ENCODE peak calls at places on chromosomes 12 and 14, in nine cellular contexts. One of them, this sample, is unnamed.

GRCh38 chr12:106750524-106750923 is 24.0 kb upstream of the RIC8B start:
- DNase-seq in ovary: no peak
- DNase-seq in upper lobe of left lung: no peak
- DNase-seq in right lobe of liver: no peak
- DNase-seq in lower lobe of right lung: no peak
- DNase-seq in endothelial cell of umbilical vein: no peak
- DNase-seq in A673: no peak
- DNase-seq in WERI-Rb-1: no peak
- DNase-seq in bronchial epithelial cell: no peak
- DNase-seq in this sample: no peak

GRCh38 chr12:53217049-53217929 is 10.2 kb upstream of the ITGB7 start:
- DNase-seq in WERI-Rb-1: no peak
- DNase-seq in endothelial cell of umbilical vein: no peak
- DNase-seq in upper lobe of left lung: peak
- DNase-seq in ovary: no peak
- DNase-seq in A673: peak
- DNase-seq in bronchial epithelial cell: peak
- DNase-seq in lower lobe of right lung: peak
- DNase-seq in right lobe of liver: peak
- DNase-seq in this sample: no peak

GRCh38 chr14:70808023-70808401 is 1.3 kb downstream of the MAP3K9 start:
- DNase-seq in right lobe of liver: no peak
- DNase-seq in endothelial cell of umbilical vein: no peak
- DNase-seq in A673: peak
- DNase-seq in lower lobe of right lung: peak
- DNase-seq in bronchial epithelial cell: peak
- DNase-seq in WERI-Rb-1: peak
- DNase-seq in upper lobe of left lung: peak
- DNase-seq in ovary: no peak
- DNase-seq in this sample: no peak

GRCh38 chr12:115023898-115024297 is 339.9 kb upstream of the TBX3 start:
- DNase-seq in ovary: no peak
- DNase-seq in endothelial cell of umbilical vein: no peak
- DNase-seq in A673: no peak
- DNase-seq in WERI-Rb-1: no peak
- DNase-seq in right lobe of liver: no peak
- DNase-seq in bronchial epithelial cell: no peak
- DNase-seq in upper lobe of left lung: no peak
- DNase-seq in lower lobe of right lung: no peak
- DNase-seq in this sample: no peak

GRCh38 chr12:91355150-91356006 is 172.8 kb upstream of the DCN start:
- DNase-seq in bronchial epithelial cell: peak
- DNase-seq in A673: peak
- DNase-seq in lower lobe of right lung: peak
- DNase-seq in upper lobe of left lung: peak
- DNase-seq in right lobe of liver: peak
- DNase-seq in endothelial cell of umbilical vein: peak
- DNase-seq in ovary: peak
- DNase-seq in WERI-Rb-1: peak
- DNase-seq in this sample: no peak

GRCh38 chr12:14396071-14396470 is 30.6 kb downstream of the ATF7IP start:
- DNase-seq in ovary: no peak
- DNase-seq in upper lobe of left lung: no peak
- DNase-seq in A673: no peak
- DNase-seq in bronchial epithelial cell: no peak
- DNase-seq in right lobe of liver: no peak
- DNase-seq in endothelial cell of umbilical vein: no peak
- DNase-seq in lower lobe of right lung: no peak
- DNase-seq in WERI-Rb-1: no peak
- DNase-seq in this sample: no peak

GRCh38 chr14:91232052-91232451 is 12.5 kb downstream of the GPR68 start:
- DNase-seq in ovary: no peak
- DNase-seq in WERI-Rb-1: no peak
- DNase-seq in upper lobe of left lung: peak
- DNase-seq in endothelial cell of umbilical vein: no peak
- DNase-seq in right lobe of liver: no peak
- DNase-seq in bronchial epithelial cell: no peak
- DNase-seq in A673: no peak
- DNase-seq in lower lobe of right lung: no peak
- DNase-seq in this sample: no peak

GRCh38 chr14:101539929-101540328 is 21.4 kb upstream of the DIO3 start:
- DNase-seq in right lobe of liver: no peak
- DNase-seq in A673: no peak
- DNase-seq in ovary: no peak
- DNase-seq in upper lobe of left lung: no peak
- DNase-seq in WERI-Rb-1: no peak
- DNase-seq in endothelial cell of umbilical vein: no peak
- DNase-seq in lower lobe of right lung: no peak
- DNase-seq in bronchial epithelial cell: no peak
- DNase-seq in this sample: no peak

GRCh38 chr14:22997676-22998323 is 12.1 kb downstream of the C14orf93 start:
- DNase-seq in bronchial epithelial cell: no peak
- DNase-seq in endothelial cell of umbilical vein: no peak
- DNase-seq in ovary: no peak
- DNase-seq in upper lobe of left lung: no peak
- DNase-seq in right lobe of liver: no peak
- DNase-seq in WERI-Rb-1: no peak
- DNase-seq in A673: no peak
- DNase-seq in lower lobe of right lung: no peak
- DNase-seq in this sample: no peak

GRCh38 chr12:34403706-34404376 is 381.5 kb downstream of the ALG10 start:
- DNase-seq in bronchial epithelial cell: no peak
- DNase-seq in ovary: peak
- DNase-seq in right lobe of liver: peak
- DNase-seq in WERI-Rb-1: no peak
- DNase-seq in A673: no peak
- DNase-seq in upper lobe of left lung: peak
- DNase-seq in endothelial cell of umbilical vein: no peak
- DNase-seq in lower lobe of right lung: peak
- DNase-seq in this sample: no peak

GRCh38 chr14:105436402-105436801 is 16.8 kb downstream of the MTA1 start:
- DNase-seq in lower lobe of right lung: no peak
- DNase-seq in right lobe of liver: no peak
- DNase-seq in WERI-Rb-1: no peak
- DNase-seq in endothelial cell of umbilical vein: peak
- DNase-seq in ovary: no peak
- DNase-seq in bronchial epithelial cell: no peak
- DNase-seq in A673: no peak
- DNase-seq in upper lobe of left lung: no peak
- DNase-seq in this sample: no peak

GRCh38 chr12:47312794-47313426 is 233.2 kb upstream of the AMIGO2 start:
- DNase-seq in ovary: no peak
- DNase-seq in WERI-Rb-1: no peak
- DNase-seq in A673: no peak
- DNase-seq in right lobe of liver: no peak
- DNase-seq in upper lobe of left lung: no peak
- DNase-seq in bronchial epithelial cell: no peak
- DNase-seq in lower lobe of right lung: no peak
- DNase-seq in endothelial cell of umbilical vein: no peak
- DNase-seq in this sample: no peak

GRCh38 chr12:131860472-131861260 is 32.5 kb downstream of the MMP17 start:
- DNase-seq in endothelial cell of umbilical vein: peak
- DNase-seq in ovary: peak
- DNase-seq in A673: peak
- DNase-seq in upper lobe of left lung: peak
- DNase-seq in bronchial epithelial cell: peak
- DNase-seq in lower lobe of right lung: peak
- DNase-seq in WERI-Rb-1: no peak
- DNase-seq in right lobe of liver: peak
- DNase-seq in this sample: peak

GRCh38 chr14:79825046-79825521 is 386.2 kb downstream of the DIO2 start:
- DNase-seq in lower lobe of right lung: no peak
- DNase-seq in right lobe of liver: no peak
- DNase-seq in ovary: no peak
- DNase-seq in endothelial cell of umbilical vein: no peak
- DNase-seq in upper lobe of left lung: no peak
- DNase-seq in WERI-Rb-1: no peak
- DNase-seq in bronchial epithelial cell: peak
- DNase-seq in A673: peak
- DNase-seq in this sample: no peak

GRCh38 chr14:100649173-100649519 is 61.9 kb upstream of the BEGAIN start:
- DNase-seq in WERI-Rb-1: no peak
- DNase-seq in endothelial cell of umbilical vein: peak
- DNase-seq in upper lobe of left lung: no peak
- DNase-seq in bronchial epithelial cell: no peak
- DNase-seq in right lobe of liver: no peak
- DNase-seq in lower lobe of right lung: no peak
- DNase-seq in A673: no peak
- DNase-seq in ovary: no peak
- DNase-seq in this sample: peak

GRCh38 chr14:58476320-58476719 is 48.8 kb downstream of the KIAA0586 start:
- DNase-seq in WERI-Rb-1: no peak
- DNase-seq in endothelial cell of umbilical vein: no peak
- DNase-seq in upper lobe of left lung: no peak
- DNase-seq in right lobe of liver: no peak
- DNase-seq in bronchial epithelial cell: no peak
- DNase-seq in A673: no peak
- DNase-seq in ovary: no peak
- DNase-seq in lower lobe of right lung: no peak
- DNase-seq in this sample: no peak

GRCh38 chr14:24351517-24351916 is 11.7 kb upstream of the RIPK3 start:
- DNase-seq in A673: peak
- DNase-seq in lower lobe of right lung: no peak
- DNase-seq in WERI-Rb-1: no peak
- DNase-seq in right lobe of liver: no peak
- DNase-seq in upper lobe of left lung: no peak
- DNase-seq in bronchial epithelial cell: peak
- DNase-seq in ovary: no peak
- DNase-seq in endothelial cell of umbilical vein: peak
- DNase-seq in this sample: no peak

GRCh38 chr14:100304825-100305445 is 1.3 kb downstream of the SLC25A29 start:
- DNase-seq in ovary: peak
- DNase-seq in lower lobe of right lung: peak
- DNase-seq in upper lobe of left lung: peak
- DNase-seq in A673: peak
- DNase-seq in right lobe of liver: peak
- DNase-seq in bronchial epithelial cell: peak
- DNase-seq in WERI-Rb-1: peak
- DNase-seq in endothelial cell of umbilical vein: peak
- DNase-seq in this sample: no peak

GRCh38 chr12:100724071-100724470 is 70.5 kb upstream of the ANO4 start:
- DNase-seq in ovary: no peak
- DNase-seq in lower lobe of right lung: no peak
- DNase-seq in endothelial cell of umbilical vein: no peak
- DNase-seq in bronchial epithelial cell: no peak
- DNase-seq in WERI-Rb-1: no peak
- DNase-seq in A673: no peak
- DNase-seq in right lobe of liver: no peak
- DNase-seq in upper lobe of left lung: no peak
- DNase-seq in this sample: no peak

GRCh38 chr12:117356048-117356447 is 5.4 kb downstream of the NOS1 start:
- DNase-seq in bronchial epithelial cell: peak
- DNase-seq in WERI-Rb-1: no peak
- DNase-seq in lower lobe of right lung: no peak
- DNase-seq in upper lobe of left lung: no peak
- DNase-seq in A673: peak
- DNase-seq in right lobe of liver: no peak
- DNase-seq in ovary: no peak
- DNase-seq in endothelial cell of umbilical vein: no peak
- DNase-seq in this sample: no peak

GRCh38 chr14:34032720-34033119 is 81.8 kb upstream of the EGLN3 start:
- DNase-seq in right lobe of liver: no peak
- DNase-seq in ovary: no peak
- DNase-seq in endothelial cell of umbilical vein: no peak
- DNase-seq in WERI-Rb-1: no peak
- DNase-seq in lower lobe of right lung: no peak
- DNase-seq in A673: no peak
- DNase-seq in upper lobe of left lung: no peak
- DNase-seq in bronchial epithelial cell: no peak
- DNase-seq in this sample: no peak
- H3K4me3 ChIP-seq in right lobe of liver: no peak
- H3K4me3 ChIP-seq in ovary: no peak
- H3K4me3 ChIP-seq in endothelial cell of umbilical vein: no peak
- H3K4me3 ChIP-seq in WERI-Rb-1: no peak
- H3K4me3 ChIP-seq in lower lobe of right lung: no peak
- H3K4me3 ChIP-seq in A673: no peak
- H3K4me3 ChIP-seq in upper lobe of left lung: no peak
- H3K4me3 ChIP-seq in bronchial epithelial cell: no peak
- H3K4me3 ChIP-seq in this sample: no peak

DNA sequence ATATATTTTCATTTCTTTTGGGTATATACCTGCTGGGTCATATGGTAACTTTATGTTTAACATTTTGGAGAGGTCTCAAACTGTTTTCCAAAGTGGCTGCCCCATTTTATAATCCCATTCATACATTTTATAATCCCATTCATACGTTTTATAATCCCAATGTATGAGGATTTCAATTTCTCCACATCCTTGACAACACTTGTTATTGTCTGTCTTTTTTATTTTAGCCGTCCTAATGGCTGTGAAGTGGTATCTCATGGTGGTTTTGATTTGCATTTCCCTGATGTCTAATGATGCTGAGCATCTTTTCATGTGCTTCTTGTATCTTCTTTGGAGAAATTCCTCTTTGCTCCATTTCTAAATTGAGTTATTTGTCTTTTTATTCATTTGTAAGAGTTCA is 6.7 kb upstream of the CFL2 start:
- DNase-seq in lower lobe of right lung: no peak
- DNase-seq in right lobe of liver: no peak
- DNase-seq in upper lobe of left lung: no peak
- DNase-seq in ovary: no peak
- DNase-seq in WERI-Rb-1: no peak
- DNase-seq in A673: no peak
- DNase-seq in endothelial cell of umbilical vein: no peak
- DNase-seq in bronchial epithelial cell: no peak
- DNase-seq in this sample: no peak
- TF ChIP-seq CTCF in lower lobe of right lung: no peak
- TF ChIP-seq CTCF in right lobe of liver: no peak
- TF ChIP-seq CTCF in upper lobe of left lung: no peak
- TF ChIP-seq CTCF in ovary: no peak
- TF ChIP-seq CTCF in WERI-Rb-1: no peak
- TF ChIP-seq CTCF in A673: no peak
- TF ChIP-seq CTCF in endothelial cell of umbilical vein: no peak
- TF ChIP-seq CTCF in bronchial epithelial cell: no peak
- TF ChIP-seq CTCF in this sample: no peak

GRCh38 chr14:103879118-103879569 is 31.8 kb upstream of the PPP1R13B start:
- DNase-seq in WERI-Rb-1: no peak
- DNase-seq in ovary: no peak
- DNase-seq in A673: no peak
- DNase-seq in upper lobe of left lung: no peak
- DNase-seq in lower lobe of right lung: no peak
- DNase-seq in endothelial cell of umbilical vein: no peak
- DNase-seq in right lobe of liver: no peak
- DNase-seq in bronchial epithelial cell: no peak
- DNase-seq in this sample: no peak
- H3K4me3 ChIP-seq in WERI-Rb-1: no peak
- H3K4me3 ChIP-seq in ovary: no peak
- H3K4me3 ChIP-seq in A673: no peak
- H3K4me3 ChIP-seq in upper lobe of left lung: peak
- H3K4me3 ChIP-seq in lower lobe of right lung: peak
- H3K4me3 ChIP-seq in endothelial cell of umbilical vein: no peak
- H3K4me3 ChIP-seq in right lobe of liver: peak
- H3K4me3 ChIP-seq in bronchial epithelial cell: no peak
- H3K4me3 ChIP-seq in this sample: no peak

DNA sequence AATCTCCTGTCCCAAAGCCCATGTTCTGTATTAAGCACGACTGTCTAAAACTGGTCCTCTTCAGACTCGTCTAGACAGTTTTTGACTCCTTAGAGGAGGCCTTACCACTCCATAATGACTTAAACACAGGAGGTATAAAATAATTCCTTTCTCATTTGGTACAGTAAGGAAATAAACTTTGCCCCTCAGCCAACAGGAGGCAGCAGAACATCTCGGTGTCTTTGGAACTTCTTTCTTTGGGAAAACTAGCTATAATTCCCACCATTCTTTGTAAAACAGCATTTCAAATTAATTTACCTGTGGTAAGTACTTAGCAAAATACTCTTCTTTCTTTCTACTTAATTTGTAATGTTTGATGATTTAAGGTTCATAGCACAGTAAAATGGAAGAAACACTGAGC is 292.7 kb upstream of the G2E3 start:
- DNase-seq in endothelial cell of umbilical vein: no peak
- DNase-seq in A673: no peak
- DNase-seq in bronchial epithelial cell: no peak
- DNase-seq in ovary: no peak
- DNase-seq in right lobe of liver: no peak
- DNase-seq in lower lobe of right lung: no peak
- DNase-seq in WERI-Rb-1: no peak
- DNase-seq in upper lobe of left lung: no peak
- DNase-seq in this sample: no peak
- TF ChIP-seq CTCF in endothelial cell of umbilical vein: no peak
- TF ChIP-seq CTCF in A673: peak
- TF ChIP-seq CTCF in bronchial epithelial cell: no peak
- TF ChIP-seq CTCF in ovary: no peak
- TF ChIP-seq CTCF in right lobe of liver: no peak
- TF ChIP-seq CTCF in lower lobe of right lung: no peak
- TF ChIP-seq CTCF in WERI-Rb-1: no peak
- TF ChIP-seq CTCF in upper lobe of left lung: no peak
- TF ChIP-seq CTCF in this sample: no peak

This sample was measured in BJ.